ENCODE peak calls at places on chromosomes 16 and 17, in four cellular contexts. D is NCI-H2107, F is SW480, X is amygdala. B is an unnamed sample.

GRCh38 chr16:47431960-47432359 is 28.9 kb downstream of the ITFG1 start:
- DNase-seq in D (no peak), F (no peak), X (no peak), B (no peak)

GRCh38 chr16:84390131-84390785 is 21.9 kb downstream of the ATP2C2 start:
- DNase-seq in D (no peak), F (no peak), X (no peak), B (peak)

GRCh38 chr16:70399326-70399725 is 39.6 kb downstream of the ST3GAL2 start:
- DNase-seq in D (no peak), F (no peak), X (no peak), B (no peak)

GRCh38 chr17:59675231-59675630 is 32.0 kb downstream of the PTRH2 start:
- DNase-seq in D (no peak), F (no peak), X (no peak), B (no peak)

GRCh38 chr16:69465083-69465721 is 40.8 kb downstream of the CYB5B start:
- DNase-seq in D (no peak), F (peak), X (no peak), B (no peak)

GRCh38 chr17:50785942-50786570 is 18.7 kb upstream of the ANKRD40CL start:
- DNase-seq in D (no peak), F (no peak), X (peak), B (no peak)

GRCh38 chr17:82064433-82065192 is 991 bp downstream of the DUS1L start:
- DNase-seq in D (peak), F (peak), X (no peak), B (no peak)

GRCh38 chr17:83196973-83197880 is 117.8 kb downstream of the METRNL start:
- DNase-seq in D (no peak), F (no peak), X (no peak), B (peak)

GRCh38 chr17:5629133-5629532 is 44.8 kb upstream of the NLRP1 start:
- DNase-seq in D (no peak), F (no peak), X (no peak), B (no peak)

GRCh38 chr17:10077561-10078299 is 120.7 kb downstream of the GAS7 start:
- DNase-seq in D (no peak), F (no peak), X (no peak), B (no peak)

GRCh38 chr16:81581107-81581506 is 136.5 kb downstream of the CMIP start:
- DNase-seq in D (no peak), F (no peak), X (no peak), B (no peak)